ENCODE peak calls at places on chromosomes 3 and 15, in nine cellular contexts. A is cardiac muscle cell; K is AG04450; C is Peyer's patch; N is neuronal stem cell; Z is CD4-positive, alpha-beta memory T cell; J is body of pancreas; P is neural progenitor cell; T is H1. U is an unnamed sample.

GRCh38 chr3:120767106-120767505 is 24.6 kb downstream of the GTF2E1 start:
- DNase-seq in P (no peak), C (no peak), Z (no peak), T (no peak), N (no peak), A (no peak), K (peak; percentile 37), J (no peak), U (no peak)

GRCh38 chr3:192060160-192060783 is 599.3 kb downstream of the PYDC2 start:
- DNase-seq in K (no peak), T (no peak), Z (no peak), N (peak; percentile 55), J (no peak), P (peak; percentile 86), C (no peak), A (no peak), U (no peak)

GRCh38 chr3:114650808-114651207 is 357.0 kb downstream of the TIGIT start:
- DNase-seq in T (no peak), A (no peak), P (no peak), J (no peak), N (no peak), K (no peak), Z (no peak), C (no peak), U (no peak)

GRCh38 chr3:132966374-132966773 is 71.8 kb upstream of the TMEM108 start:
- DNase-seq in N (no peak), C (no peak), Z (no peak), T (no peak), J (no peak), K (no peak), A (no peak), P (no peak), U (no peak)

GRCh38 chr3:188780188-188781147 is 391.3 kb upstream of the TPRG1 start:
- DNase-seq in K (no peak), P (no peak), Z (no peak), C (no peak), J (no peak), N (no peak), A (no peak), T (no peak), U (no peak)

GRCh38 chr15:88118035-88118434 is 138.5 kb downstream of the NTRK3 start:
- DNase-seq in Z (no peak), K (no peak), J (no peak), P (no peak), N (no peak), C (no peak), T (no peak), A (no peak), U (no peak)

GRCh38 chr3:177647876-177648275 is 450.6 kb upstream of the TBL1XR1 start:
- DNase-seq in N (no peak), T (no peak), C (no peak), P (no peak), A (no peak), Z (peak; percentile 26), K (no peak), J (no peak), U (no peak)

GRCh38 chr15:45186771-45187577 is 792 bp downstream of the SHF start:
- DNase-seq in K (no peak), T (no peak), Z (no peak), A (peak; percentile 45), N (no peak), C (no peak), J (no peak), P (peak; percentile 81), U (peak; percentile 45)

GRCh38 chr3:7657214-7658112 is 796.5 kb downstream of the GRM7 start:
- DNase-seq in Z (no peak), T (no peak), J (no peak), C (no peak), P (no peak), K (no peak), A (peak; percentile 13), N (no peak), U (no peak)

GRCh38 chr3:117892431-117892841 is 1142.2 kb downstream of the IGSF11 start:
- DNase-seq in A (no peak), N (no peak), C (no peak), P (no peak), T (no peak), Z (no peak), J (no peak), K (no peak), U (no peak)

GRCh38 chr15:31391687-31392671 is 65.3 kb downstream of the KLF13 start:
- DNase-seq in P (peak; percentile 81), C (peak; percentile 94), A (peak; percentile 75), Z (peak; percentile 79), T (no peak), J (peak; percentile 88), K (peak; percentile 23), N (peak; percentile 49), U (peak; percentile 90)

GRCh38 chr3:30948436-30948835 is 54.0 kb upstream of the GADL1 start:
- DNase-seq in C (no peak), K (no peak), P (no peak), N (no peak), A (no peak), J (no peak), T (no peak), Z (no peak), U (no peak)

GRCh38 chr3:59791774-59792308 is 742.0 kb upstream of the CFAP20DC start:
- DNase-seq in P (no peak), J (no peak), C (no peak), N (no peak), K (no peak), T (no peak), A (no peak), Z (no peak), U (no peak)

GRCh38 chr3:56369914-56370313 is 98.4 kb downstream of the ERC2 start:
- DNase-seq in T (no peak), J (no peak), K (no peak), A (no peak), Z (no peak), C (no peak), N (no peak), P (no peak), U (no peak)

GRCh38 chr3:177835008-177835407 is 637.7 kb upstream of the TBL1XR1 start:
- DNase-seq in N (no peak), T (no peak), K (peak; percentile 80), P (no peak), Z (no peak), C (no peak), A (no peak), J (no peak), U (no peak)

GRCh38 chr3:145628211-145628610 is 532.8 kb downstream of the PLOD2 start:
- DNase-seq in A (no peak), J (no peak), K (no peak), Z (no peak), N (no peak), T (no peak), C (no peak), P (no peak), U (no peak)

GRCh38 chr3:134312873-134313838 is 61.1 kb downstream of the AMOTL2 start:
- DNase-seq in N (peak; percentile 68), Z (no peak), C (peak; percentile 77), K (no peak), A (peak; percentile 86), J (peak; percentile 75), T (no peak), P (peak; percentile 94), U (peak; percentile 59)

GRCh38 chr3:194101592-194102432 is 34.1 kb upstream of the HES1 start:
- DNase-seq in J (peak; percentile 45), C (no peak), T (no peak), P (no peak), Z (no peak), K (no peak), A (no peak), N (no peak), U (peak; percentile 83)

GRCh38 chr3:50436063-50436674 is 67.3 kb downstream of the CACNA2D2 start:
- DNase-seq in P (peak; percentile 45), N (peak; percentile 42), J (peak; percentile 82), Z (peak; percentile 68), A (peak; percentile 85), C (peak; percentile 85), K (no peak), T (peak; percentile 50), U (peak; percentile 81)

GRCh38 chr3:33482126-33482525 is 41.9 kb upstream of the UBP1 start:
- DNase-seq in K (no peak), Z (no peak), P (no peak), J (no peak), A (no peak), T (no peak), C (no peak), N (no peak), U (no peak)

GRCh38 chr3:15630646-15631350 is 29.3 kb downstream of the BTD start:
- DNase-seq in J (no peak), P (no peak), N (no peak), A (no peak), T (no peak), C (no peak), K (no peak), Z (no peak), U (no peak)
- H3K4me3 ChIP-seq in J (no peak overlapping the region), P (no peak overlapping the region), N (no peak overlapping the region), A (no peak overlapping the region), T (no peak overlapping the region), C (no peak overlapping the region), K (peak overlapping the region; percentile 50), Z (no peak overlapping the region), U (peak overlapping the region; percentile 8)

DNA sequence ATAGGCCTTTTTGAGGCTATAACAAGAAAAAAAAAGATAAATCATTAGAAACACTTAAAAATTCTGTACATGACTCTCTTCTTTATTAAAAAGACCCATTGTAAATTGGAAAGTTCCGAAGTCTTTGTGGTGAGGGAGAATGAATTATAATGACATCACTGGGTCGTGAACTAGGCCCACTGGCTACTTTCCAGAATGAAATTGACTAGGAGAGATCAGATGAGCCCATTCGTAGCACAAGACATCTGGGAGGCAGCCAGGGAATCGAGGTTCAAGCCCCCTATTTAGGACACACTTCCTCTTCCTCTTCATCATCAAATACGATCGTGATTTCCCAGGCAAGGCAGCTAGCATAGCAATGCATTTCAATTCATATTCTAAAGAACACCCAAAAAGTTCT is 889.8 kb upstream of the NR2F2 start:
- DNase-seq in N (no peak), C (no peak), A (no peak), T (no peak), P (no peak), Z (no peak), J (peak; percentile 12), K (no peak), U (no peak)
- H3K27ac ChIP-seq in N (no peak overlapping the region), C (no peak overlapping the region), A (no peak overlapping the region), T (no peak overlapping the region), P (no peak overlapping the region), Z (no peak overlapping the region), J (no peak overlapping the region), K (no peak overlapping the region), U (no peak overlapping the region)

DNA sequence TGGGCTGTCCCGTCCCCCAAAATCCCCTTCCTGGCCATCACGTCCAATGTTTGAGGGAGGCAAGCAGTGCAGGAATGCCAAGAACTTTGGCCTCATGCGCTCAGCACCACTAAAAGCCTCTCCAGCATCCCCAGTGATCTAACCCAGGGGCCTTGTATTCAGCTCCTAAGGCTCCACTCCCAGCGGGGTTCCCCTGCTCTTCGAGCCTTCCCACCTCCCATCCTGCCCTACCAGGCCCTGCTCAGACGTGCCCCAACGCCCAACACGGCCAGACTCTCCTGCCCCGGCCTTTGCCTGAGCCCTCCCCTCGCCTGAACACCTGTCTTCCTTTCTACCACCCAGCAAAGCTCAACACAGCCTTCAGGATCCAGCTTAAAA is 30.5 kb downstream of the PLXND1 start:
- DNase-seq in N (no peak), K (no peak), C (no peak), J (no peak), P (peak; percentile 42), A (no peak), Z (no peak), T (no peak), U (no peak)
- H3K4me3 ChIP-seq in N (no peak overlapping the region), K (no peak overlapping the region), C (no peak overlapping the region), J (no peak overlapping the region), P (no peak overlapping the region), A (no peak overlapping the region), Z (no peak overlapping the region), T (no peak overlapping the region), U (no peak overlapping the region)

GRCh38 chr3:41768363-41768762 is 193.5 kb downstream of the ULK4 start:
- DNase-seq in A (no peak), T (no peak), Z (no peak), P (no peak), J (no peak), K (no peak), N (no peak), C (no peak), U (no peak)
- H3K27ac ChIP-seq in A (no peak overlapping the region), T (no peak overlapping the region), Z (no peak overlapping the region), P (no peak overlapping the region), J (no peak overlapping the region), K (no peak overlapping the region), N (no peak overlapping the region), C (no peak overlapping the region), U (no peak overlapping the region)